ENCODE peak calls at places on chromosomes 13 and 19, in ten cellular contexts. K is A549, V is gastrocnemius medialis, L is H54, Q is IMR-90, X is vagina, C is transverse colon, R is heart left ventricle, F is stomach, B is tibial nerve. A is an unnamed sample.

GRCh38 chr13:21526707-21527454 is 67.8 kb upstream of the ZDHHC20 start:
- DNase-seq in K (no peak), V (no peak), L (no peak), Q (no peak), X (no peak), C (no peak), R (no peak), F (no peak), B (no peak), A (no peak)

GRCh38 chr19:29395712-29396414 is 129.9 kb upstream of the VSTM2B start:
- DNase-seq in K (no peak), V (no peak), L (no peak), Q (no peak), X (no peak), C (no peak), R (no peak), F (no peak), B (no peak), A (no peak)

GRCh38 chr13:88000787-88001186 is 329.6 kb downstream of the SLITRK5 start:
- DNase-seq in K (no peak), V (no peak), L (no peak), Q (no peak), X (no peak), C (no peak), R (no peak), F (no peak), B (no peak), A (no peak)

GRCh38 chr13:29758591-29759114 is 91.8 kb downstream of the UBL3 start:
- DNase-seq in K (no peak), V (no peak), L (no peak), Q (no peak), X (no peak), C (peak; percentile 70), R (no peak), F (peak; percentile 35), B (no peak), A (no peak)

GRCh38 chr13:99577934-99578917 is 77.0 kb downstream of the TM9SF2 start:
- DNase-seq in K (no peak), V (no peak), L (no peak), Q (no peak), X (no peak), C (no peak), R (no peak), F (no peak), B (no peak), A (no peak)

GRCh38 chr19:37304190-37304883 is 66.6 kb upstream of the ZNF527 start:
- DNase-seq in K (no peak), V (no peak), L (no peak), Q (no peak), X (no peak), C (peak; percentile 35), R (peak; percentile 81), F (no peak), B (no peak), A (no peak)

GRCh38 chr13:41520699-41521630 is 63.6 kb downstream of the RGCC start:
- DNase-seq in K (no peak), V (no peak), L (no peak), Q (no peak), X (no peak), C (no peak), R (no peak), F (no peak), B (no peak), A (no peak)

GRCh38 chr13:36086117-36086516 is 45.1 kb downstream of the DCLK1 start:
- DNase-seq in K (no peak), V (no peak), L (no peak), Q (no peak), X (no peak), C (no peak), R (no peak), F (no peak), B (no peak), A (no peak)

GRCh38 chr19:1445185-1445931 is 4.6 kb upstream of the APC2 start:
- DNase-seq in K (peak; percentile 70), V (peak; percentile 43), L (peak; percentile 95), Q (peak; percentile 35), X (no peak), C (peak; percentile 80), R (peak; percentile 60), F (peak; percentile 77), B (peak; percentile 60), A (no peak)

GRCh38 chr19:43691755-43692154 is 21.8 kb upstream of the PLAUR start:
- DNase-seq in K (no peak), V (no peak), L (no peak), Q (no peak), X (no peak), C (no peak), R (no peak), F (no peak), B (no peak), A (no peak)

GRCh38 chr13:65724261-65724660 is 1505.9 kb downstream of the PCDH9 start:
- DNase-seq in K (no peak), V (no peak), L (no peak), Q (peak; percentile 49), X (no peak), C (no peak), R (no peak), F (no peak), B (no peak), A (no peak)

GRCh38 chr13:39616087-39616694 is 13.2 kb upstream of the LHFPL6 start:
- DNase-seq in K (peak; percentile 53), V (peak; percentile 22), L (peak; percentile 11), Q (peak; percentile 68), X (no peak), C (peak; percentile 31), R (peak; percentile 36), F (no peak), B (peak; percentile 53), A (peak; percentile 38)

GRCh38 chr19:40813182-40813581 is 14.2 kb downstream of the EGLN2 start:
- DNase-seq in K (no peak), V (no peak), L (no peak), Q (no peak), X (no peak), C (no peak), R (no peak), F (no peak), B (no peak), A (no peak)

GRCh38 chr19:48325265-48325910 is at the start of gene EMP3:
- DNase-seq in K (peak; percentile 93), V (peak; percentile 64), L (peak; percentile 69), Q (peak; percentile 92), X (no peak), C (peak; percentile 86), R (peak; percentile 86), F (peak; percentile 69), B (peak; percentile 79), A (peak; percentile 83)

GRCh38 chr13:46476174-46476573 is 76.8 kb upstream of the LRCH1 start:
- DNase-seq in K (no peak), V (no peak), L (no peak), Q (no peak), X (no peak), C (no peak), R (no peak), F (no peak), B (no peak), A (no peak)

GRCh38 chr19:35437152-35437951 is 10.7 kb upstream of the FFAR2 start:
- DNase-seq in K (no peak), V (no peak), L (no peak), Q (no peak), X (no peak), C (peak; percentile 64), R (no peak), F (peak; percentile 30), B (no peak), A (no peak)

GRCh38 chr13:46593403-46593802 is 40.4 kb downstream of the LRCH1 start:
- DNase-seq in K (no peak), V (no peak), L (no peak), Q (no peak), X (no peak), C (no peak), R (no peak), F (no peak), B (no peak), A (no peak)

GRCh38 chr13:35500071-35500595 is 23.6 kb upstream of the MAB21L1 start:
- DNase-seq in K (no peak), V (no peak), L (no peak), Q (no peak), X (no peak), C (no peak), R (no peak), F (no peak), B (no peak), A (no peak)

GRCh38 chr19:35063940-35064818 is 22.7 kb downstream of the HPN start:
- DNase-seq in K (no peak), V (no peak), L (peak; percentile 74), Q (peak; percentile 84), X (no peak), C (no peak), R (no peak), F (no peak), B (no peak), A (no peak)

GRCh38 chr19:8489591-8490394 is 12.6 kb downstream of the PRAM1 start:
- DNase-seq in K (no peak), V (no peak), L (no peak), Q (no peak), X (no peak), C (no peak), R (no peak), F (no peak), B (no peak), A (no peak)
- TF ChIP-seq POLR2A in K (no peak), V (no peak), L (no peak), Q (no peak), X (no peak), C (no peak), R (no peak), F (no peak), B (no peak), A (no peak)

GRCh38 chr13:113383089-113383488 is 19.2 kb upstream of the GRTP1 start:
- DNase-seq in K (no peak), V (no peak), L (no peak), Q (no peak), X (no peak), C (no peak), R (no peak), F (no peak), B (no peak), A (no peak)
- TF ChIP-seq POLR2A in K (no peak), V (no peak), L (no peak), Q (no peak), X (no peak), C (no peak), R (no peak), F (no peak), B (no peak), A (no peak)

DNA sequence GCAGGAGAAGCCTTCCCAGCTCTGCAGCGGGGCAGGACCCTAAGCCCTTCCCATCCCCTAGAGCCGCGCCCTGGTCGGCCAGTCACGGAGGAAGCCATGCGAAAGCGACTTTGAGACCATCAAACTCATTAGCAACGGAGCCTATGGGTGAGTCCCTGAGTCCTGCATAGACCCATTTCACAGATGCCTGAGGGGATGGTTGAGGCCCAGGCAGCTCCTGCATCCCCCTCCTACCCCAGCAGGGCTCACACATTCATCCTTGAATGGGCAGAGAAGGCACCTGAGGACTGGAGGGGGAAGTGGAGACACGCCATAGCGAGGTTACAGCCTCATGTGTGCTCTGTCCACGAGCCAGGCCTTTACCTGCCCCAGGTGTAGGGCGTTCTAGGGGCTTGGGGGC is 24.2 kb upstream of the PIK3R2 start:
- DNase-seq in K (no peak), V (no peak), L (no peak), Q (no peak), X (no peak), C (no peak), R (no peak), F (no peak), B (no peak), A (no peak)
- TF ChIP-seq POLR2A in K (no peak), V (no peak), L (no peak), Q (no peak), X (no peak), C (no peak), R (no peak), F (no peak), B (no peak), A (no peak)

GRCh38 chr13:102825921-102826706 is 19.7 kb upstream of the ERCC5 start:
- DNase-seq in K (no peak), V (no peak), L (peak; percentile 45), Q (peak; percentile 93), X (no peak), C (no peak), R (no peak), F (no peak), B (no peak), A (no peak)
- TF ChIP-seq POLR2A in K (no peak), V (no peak), L (no peak), Q (no peak), X (no peak), C (no peak), R (no peak), F (no peak), B (no peak), A (no peak)